ENCODE peak calls at places on chromosomes 4 and X, in six cellular contexts. K is HCT116, H is HepG2, M is K562, N is H1, Q is GM12878. L is an unnamed sample.

GRCh38 chrX:82775426-82775825 is 732.7 kb upstream of the POU3F4 start:
- DNase-seq in M (no peak), N (no peak), H (no peak), Q (no peak), K (no peak), L (no peak)

GRCh38 chrX:45735571-45735970 is 534.9 kb upstream of the DIPK2B start:
- DNase-seq in N (no peak), M (no peak), Q (no peak), H (no peak), K (no peak), L (no peak)

GRCh38 chr4:43776371-43776770 is 672.2 kb downstream of the KCTD8 start:
- DNase-seq in M (no peak), Q (no peak), N (no peak), H (peak), K (no peak), L (no peak)

GRCh38 chr4:139275281-139275735 is 4.7 kb downstream of the MGARP start:
- DNase-seq in M (no peak), Q (no peak), K (no peak), H (no peak), N (no peak), L (no peak)

GRCh38 chr4:20995591-20995990 is 295.3 kb downstream of the PACRGL start:
- DNase-seq in K (no peak), H (no peak), M (no peak), N (no peak), Q (no peak), L (no peak)

GRCh38 chrX:131747173-131747572 is 203.3 kb downstream of the OR13H1 start:
- DNase-seq in H (no peak), N (no peak), Q (peak), M (no peak), K (no peak), L (no peak)

GRCh38 chr4:6345096-6345830 is 75.6 kb downstream of the WFS1 start:
- DNase-seq in N (no peak), M (no peak), H (no peak), K (no peak), Q (no peak), L (no peak)

GRCh38 chrX:55057691-55058249 is 17.1 kb upstream of the PAGE2B start:
- DNase-seq in N (peak), Q (no peak), K (peak), M (peak), H (peak), L (peak)

GRCh38 chr4:146053901-146054300 is 115.3 kb upstream of the ZNF827 start:
- DNase-seq in N (no peak), M (no peak), H (no peak), Q (no peak), K (no peak), L (no peak)

GRCh38 chrX:65596270-65596669 is 61.7 kb upstream of the LAS1L start:
- DNase-seq in K (no peak), M (peak), Q (peak), N (no peak), H (no peak), L (no peak)

GRCh38 chr4:111761531-111761930 is 383.7 kb upstream of the FAM241A start:
- DNase-seq in H (no peak), K (no peak), N (no peak), Q (no peak), M (no peak), L (no peak)

GRCh38 chr4:88697588-88698329 is at the start of gene NAP1L5:
- DNase-seq in K (peak), H (no peak), M (peak), N (peak), Q (peak), L (peak)

GRCh38 chr4:47945930-47946726 is 31.7 kb upstream of the NFXL1 start:
- DNase-seq in N (no peak), M (no peak), K (no peak), H (no peak), Q (no peak), L (no peak)

GRCh38 chr4:184574861-184575260 is 74.4 kb downstream of the CASP3 start:
- DNase-seq in Q (no peak), K (no peak), M (no peak), H (no peak), N (no peak), L (no peak)

GRCh38 chr4:100949350-100949935 is 397.9 kb downstream of the PPP3CA start:
- DNase-seq in N (no peak), K (no peak), M (no peak), H (no peak), Q (no peak), L (no peak)

GRCh38 chr4:27887646-27888045 is 1027.0 kb downstream of the STIM2 start:
- DNase-seq in M (no peak), Q (no peak), K (no peak), H (no peak), N (no peak), L (no peak)

GRCh38 chr4:139815646-139816601 is 150.3 kb downstream of the MGST2 start:
- DNase-seq in Q (no peak), N (peak), H (no peak), K (no peak), M (peak), L (peak)

GRCh38 chr4:159516556-159516955 is 413.7 kb downstream of the RAPGEF2 start:
- DNase-seq in K (no peak), M (no peak), H (no peak), N (no peak), Q (no peak), L (no peak)
- TF ChIP-seq ZNF274 in K (no peak), M (no peak), H (no peak), N (no peak), Q (no peak), L (no peak)

DNA sequence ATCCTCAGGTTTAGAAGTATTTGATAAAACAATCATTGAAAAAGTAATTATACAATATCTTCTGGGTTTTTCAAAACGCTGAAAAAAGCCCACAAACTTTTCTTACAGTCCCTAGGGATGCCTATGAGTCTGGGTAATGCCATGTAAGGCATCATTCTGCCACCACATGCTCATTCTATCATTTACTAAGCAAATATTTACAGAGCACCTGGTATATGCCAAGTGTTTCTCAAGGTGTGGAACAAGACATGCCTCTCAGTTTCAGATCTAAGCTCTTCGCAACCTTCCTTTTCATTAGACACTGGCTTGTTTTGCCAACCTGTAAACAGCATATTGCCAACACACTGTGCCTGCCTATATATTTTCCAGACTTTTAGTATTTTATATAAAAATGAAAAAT is 17.7 kb downstream of the MID1 start:
- DNase-seq in N (no peak), H (no peak), K (no peak), M (no peak), Q (no peak), L (no peak)
- TF ChIP-seq YY1 in N (no peak), H (no peak), K (no peak), M (no peak), Q (no peak), L (no peak)

DNA sequence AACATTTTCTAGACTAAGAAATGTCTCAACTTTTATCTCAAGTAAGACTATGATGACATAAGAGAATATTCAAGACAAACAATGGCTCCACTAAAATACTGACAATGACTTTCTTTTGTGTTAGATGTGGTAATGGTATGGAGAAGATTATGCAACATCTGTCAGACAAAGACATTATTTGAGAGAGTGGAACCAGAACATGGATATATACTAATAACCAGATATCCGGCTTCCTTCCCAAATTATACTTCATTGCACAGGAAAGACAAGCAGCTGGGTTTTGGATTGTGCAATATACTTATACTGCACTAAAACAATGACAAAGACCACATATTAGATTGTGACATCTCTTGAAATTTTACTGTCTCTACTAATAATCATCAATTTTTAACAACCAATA is 290.8 kb upstream of the GIMD1 start:
- DNase-seq in M (no peak), H (no peak), N (no peak), Q (no peak), K (no peak), L (no peak)
- TF ChIP-seq ZNF274 in M (no peak), H (no peak), N (no peak), Q (no peak), K (no peak), L (no peak)

GRCh38 chr4:58723954-58724353 is 1613.8 kb upstream of the IGFBP7 start:
- DNase-seq in K (no peak), M (no peak), Q (no peak), N (no peak), H (no peak), L (no peak)
- TF ChIP-seq YY1 in K (no peak), M (no peak), Q (no peak), N (no peak), H (no peak), L (no peak)

GRCh38 chr4:38322709-38323108 is 341.3 kb upstream of the KLF3 start:
- DNase-seq in K (no peak), H (no peak), Q (no peak), M (peak), N (no peak), L (no peak)
- TF ChIP-seq ZNF274 in K (no peak), H (no peak), Q (no peak), M (no peak), N (no peak), L (no peak)

DNA sequence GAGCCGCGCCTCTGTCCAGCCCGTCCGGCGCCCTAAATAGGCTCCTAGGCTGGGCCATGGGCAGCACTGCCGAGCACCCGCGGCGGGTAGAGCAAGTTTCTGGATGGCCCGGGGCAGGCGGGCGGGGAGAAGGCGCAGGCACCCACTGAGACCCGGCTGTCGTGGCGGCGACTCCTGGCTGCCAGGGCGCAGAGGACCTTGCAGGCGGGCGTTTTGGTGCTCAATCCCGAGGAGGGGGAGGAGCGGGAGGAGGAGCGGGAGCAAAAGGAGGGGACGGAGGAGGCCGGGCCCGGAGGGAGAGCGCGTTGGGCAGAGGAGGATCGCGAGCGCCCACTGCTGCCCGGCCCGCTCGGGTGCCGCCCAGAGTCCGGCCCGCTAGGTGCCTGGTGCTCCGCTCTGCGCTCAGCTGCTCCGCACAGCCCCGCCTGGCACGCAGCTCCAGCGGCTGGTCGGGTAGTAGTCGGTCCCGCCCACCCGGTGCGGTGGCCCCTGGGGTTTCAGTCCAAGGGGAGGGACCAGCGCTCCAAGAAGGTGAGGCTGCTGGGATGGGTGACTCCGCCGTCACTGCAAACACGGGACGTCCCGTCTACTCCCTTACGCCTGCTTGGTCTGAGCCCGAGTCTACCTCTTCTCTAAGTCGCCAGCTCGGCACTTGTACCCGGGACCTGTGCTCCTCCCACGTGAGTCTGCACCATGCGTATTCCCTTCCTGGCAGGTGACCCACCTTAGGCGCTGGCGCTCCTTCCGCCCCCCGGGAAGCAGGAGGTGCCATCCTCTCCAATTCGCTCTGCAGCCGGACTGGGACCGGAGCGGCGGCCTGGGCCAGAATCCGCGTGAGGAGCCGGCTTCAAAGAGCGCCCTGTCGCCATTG is at the start of gene HS3ST1:
- DNase-seq in H (no peak), M (no peak), N (peak), K (peak), Q (no peak), L (peak)
- TF ChIP-seq YY1 in H (no peak), M (no peak), N (peak), K (peak), Q (peak), L (no peak)

DNA sequence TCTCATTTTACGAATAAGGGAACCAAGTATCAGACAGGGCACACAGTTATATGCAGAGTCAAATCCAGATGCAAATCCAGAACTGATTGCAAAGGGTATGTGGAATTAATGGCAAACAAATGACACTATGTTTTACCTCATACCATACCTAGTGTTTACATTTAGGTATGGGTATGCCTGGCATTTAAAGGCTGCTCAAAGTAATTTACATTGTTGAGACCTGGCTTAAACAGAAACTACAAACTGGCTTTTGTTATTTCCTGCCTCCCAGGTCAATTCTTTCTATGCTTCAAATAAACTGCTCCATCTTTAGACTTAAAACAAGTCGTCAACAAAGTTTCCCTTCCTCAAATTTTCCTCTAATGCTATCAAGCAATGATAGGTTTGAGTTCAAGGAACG is 33.7 kb downstream of the ANKRD17 start:
- DNase-seq in H (no peak), N (no peak), K (no peak), M (no peak), Q (no peak), L (no peak)
- TF ChIP-seq ZNF274 in H (no peak), N (no peak), K (no peak), M (no peak), Q (no peak), L (no peak)

DNA sequence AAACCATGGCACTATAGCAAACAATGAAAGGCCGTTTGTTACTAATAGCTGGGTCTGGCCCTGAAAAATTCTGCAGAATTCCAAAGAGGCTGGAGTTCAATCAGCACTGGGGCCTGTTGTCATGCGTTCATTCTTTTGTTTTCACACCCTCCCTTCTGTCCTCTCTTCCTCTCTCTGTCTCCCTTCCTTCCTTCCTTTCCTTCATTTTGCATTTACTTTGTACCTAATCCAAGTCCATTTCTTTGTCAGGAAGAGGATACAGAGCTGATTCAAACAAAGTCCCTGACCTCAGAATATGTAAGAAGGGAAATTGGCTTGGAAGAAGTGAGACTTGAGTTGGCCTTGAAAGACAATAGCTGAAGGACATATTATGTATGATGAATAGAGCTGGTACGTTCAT is 119.6 kb upstream of the LDB2 start:
- DNase-seq in M (no peak), N (no peak), Q (no peak), H (no peak), K (no peak), L (no peak)
- TF ChIP-seq YY1 in M (no peak), N (no peak), Q (no peak), H (no peak), K (no peak), L (no peak)